ENCODE peak calls at places on chromosomes 4 and X, in five cellular contexts. One of them, this sample, is unnamed.

GRCh38 chr4:1879491-1879890 is 8.3 kb downstream of the NSD2 start:
- DNase-seq in SJSA1: no peak
- DNase-seq in AG20443: no peak
- DNase-seq in stimulated activated CD8-positive, alpha-beta memory T cell treated with anti-CD3 and anti-CD28 coated beads, Interleukin-4, amount 100 ng/mL, for 1 hour: no peak
- DNase-seq in right atrium auricular region: no peak
- DNase-seq in this sample: peak; percentile 33

GRCh38 chrX:136146614-136147319 is 566 bp upstream of the FHL1 start:
- DNase-seq in SJSA1: peak; percentile 3
- DNase-seq in AG20443: no peak
- DNase-seq in stimulated activated CD8-positive, alpha-beta memory T cell treated with anti-CD3 and anti-CD28 coated beads, Interleukin-4, amount 100 ng/mL, for 1 hour: no peak
- DNase-seq in right atrium auricular region: no peak
- DNase-seq in this sample: no peak

GRCh38 chrX:28491941-28492340 is 95.3 kb upstream of the IL1RAPL1 start:
- DNase-seq in SJSA1: no peak
- DNase-seq in AG20443: no peak
- DNase-seq in stimulated activated CD8-positive, alpha-beta memory T cell treated with anti-CD3 and anti-CD28 coated beads, Interleukin-4, amount 100 ng/mL, for 1 hour: no peak
- DNase-seq in right atrium auricular region: no peak
- DNase-seq in this sample: no peak

GRCh38 chrX:28472926-28473325 is 114.3 kb upstream of the IL1RAPL1 start:
- DNase-seq in SJSA1: no peak
- DNase-seq in AG20443: no peak
- DNase-seq in stimulated activated CD8-positive, alpha-beta memory T cell treated with anti-CD3 and anti-CD28 coated beads, Interleukin-4, amount 100 ng/mL, for 1 hour: no peak
- DNase-seq in right atrium auricular region: no peak
- DNase-seq in this sample: no peak

GRCh38 chr4:1383728-1384591 is 22.3 kb downstream of the NKX1-1 start:
- DNase-seq in SJSA1: no peak
- DNase-seq in AG20443: no peak
- DNase-seq in stimulated activated CD8-positive, alpha-beta memory T cell treated with anti-CD3 and anti-CD28 coated beads, Interleukin-4, amount 100 ng/mL, for 1 hour: no peak
- DNase-seq in right atrium auricular region: no peak
- DNase-seq in this sample: no peak

GRCh38 chrX:13938053-13938765 is 91.5 kb downstream of the GEMIN8 start:
- DNase-seq in SJSA1: no peak
- DNase-seq in AG20443: peak; percentile 37
- DNase-seq in stimulated activated CD8-positive, alpha-beta memory T cell treated with anti-CD3 and anti-CD28 coated beads, Interleukin-4, amount 100 ng/mL, for 1 hour: no peak
- DNase-seq in right atrium auricular region: no peak
- DNase-seq in this sample: peak; percentile 2

GRCh38 chrX:129754266-129755024 is 15.7 kb downstream of the XPNPEP2 start:
- DNase-seq in SJSA1: no peak
- DNase-seq in AG20443: no peak
- DNase-seq in stimulated activated CD8-positive, alpha-beta memory T cell treated with anti-CD3 and anti-CD28 coated beads, Interleukin-4, amount 100 ng/mL, for 1 hour: no peak
- DNase-seq in right atrium auricular region: no peak
- DNase-seq in this sample: no peak

GRCh38 chr4:22463179-22463578 is 52.7 kb downstream of the ADGRA3 start:
- DNase-seq in SJSA1: no peak
- DNase-seq in AG20443: no peak
- DNase-seq in stimulated activated CD8-positive, alpha-beta memory T cell treated with anti-CD3 and anti-CD28 coated beads, Interleukin-4, amount 100 ng/mL, for 1 hour: no peak
- DNase-seq in right atrium auricular region: no peak
- DNase-seq in this sample: no peak

GRCh38 chr4:174669278-174669677 is 147.0 kb upstream of the HPGD start:
- DNase-seq in SJSA1: peak; percentile 37
- DNase-seq in AG20443: peak; percentile 79
- DNase-seq in stimulated activated CD8-positive, alpha-beta memory T cell treated with anti-CD3 and anti-CD28 coated beads, Interleukin-4, amount 100 ng/mL, for 1 hour: no peak
- DNase-seq in right atrium auricular region: no peak
- DNase-seq in this sample: peak; percentile 50